ENCODE peak calls at places on chromosomes 11 and 22, in nine cellular contexts. One of them, this sample, is unnamed.

GRCh38 chr11:441043-441417 is 781 bp downstream of the ANO9 start:
- DNase-seq in uterus: no peak
- DNase-seq in GM23338: no peak
- DNase-seq in Peyer's patch: no peak
- DNase-seq in fibroblast of the aortic adventitia: no peak
- DNase-seq in fibroblast of lung: no peak
- DNase-seq in lower leg skin: no peak
- DNase-seq in fibroblast of mammary gland: no peak
- DNase-seq in A549: no peak
- DNase-seq in this sample: no peak

GRCh38 chr11:116229581-116229980 is 543.2 kb downstream of the BUD13 start:
- DNase-seq in uterus: no peak
- DNase-seq in GM23338: no peak
- DNase-seq in Peyer's patch: no peak
- DNase-seq in fibroblast of the aortic adventitia: no peak
- DNase-seq in fibroblast of lung: no peak
- DNase-seq in lower leg skin: no peak
- DNase-seq in fibroblast of mammary gland: no peak
- DNase-seq in A549: no peak
- DNase-seq in this sample: no peak

GRCh38 chr11:108639146-108639545 is 25.7 kb upstream of the DDX10 start:
- DNase-seq in uterus: no peak
- DNase-seq in GM23338: no peak
- DNase-seq in Peyer's patch: no peak
- DNase-seq in fibroblast of the aortic adventitia: no peak
- DNase-seq in fibroblast of lung: no peak
- DNase-seq in lower leg skin: no peak
- DNase-seq in fibroblast of mammary gland: no peak
- DNase-seq in A549: no peak
- DNase-seq in this sample: no peak

GRCh38 chr11:32893091-32893946 is 708 bp downstream of the QSER1 start:
- DNase-seq in uterus: peak; percentile 77
- DNase-seq in GM23338: peak; percentile 82
- DNase-seq in Peyer's patch: peak; percentile 51
- DNase-seq in fibroblast of the aortic adventitia: peak; percentile 23
- DNase-seq in fibroblast of lung: peak; percentile 46
- DNase-seq in lower leg skin: peak; percentile 55
- DNase-seq in fibroblast of mammary gland: peak; percentile 20
- DNase-seq in A549: peak; percentile 43
- DNase-seq in this sample: no peak

GRCh38 chr11:34425863-34426262 is 12.9 kb upstream of the CAT start:
- DNase-seq in uterus: no peak
- DNase-seq in GM23338: no peak
- DNase-seq in Peyer's patch: no peak
- DNase-seq in fibroblast of the aortic adventitia: peak; percentile 63
- DNase-seq in fibroblast of lung: peak; percentile 16
- DNase-seq in lower leg skin: no peak
- DNase-seq in fibroblast of mammary gland: peak; percentile 78
- DNase-seq in A549: no peak
- DNase-seq in this sample: no peak

GRCh38 chr11:32152821-32153220 is 61.9 kb downstream of the RCN1 start:
- DNase-seq in uterus: no peak
- DNase-seq in GM23338: no peak
- DNase-seq in Peyer's patch: no peak
- DNase-seq in fibroblast of the aortic adventitia: no peak
- DNase-seq in fibroblast of lung: no peak
- DNase-seq in lower leg skin: no peak
- DNase-seq in fibroblast of mammary gland: no peak
- DNase-seq in A549: no peak
- DNase-seq in this sample: no peak

GRCh38 chr11:1168256-1168655 is 10.5 kb downstream of the MUC5AC start:
- DNase-seq in uterus: no peak
- DNase-seq in GM23338: no peak
- DNase-seq in Peyer's patch: no peak
- DNase-seq in fibroblast of the aortic adventitia: no peak
- DNase-seq in fibroblast of lung: no peak
- DNase-seq in lower leg skin: no peak
- DNase-seq in fibroblast of mammary gland: no peak
- DNase-seq in A549: no peak
- DNase-seq in this sample: no peak

GRCh38 chr22:27370281-27370680 is 431.3 kb downstream of the MN1 start:
- DNase-seq in uterus: no peak
- DNase-seq in GM23338: no peak
- DNase-seq in Peyer's patch: no peak
- DNase-seq in fibroblast of the aortic adventitia: no peak
- DNase-seq in fibroblast of lung: no peak
- DNase-seq in lower leg skin: no peak
- DNase-seq in fibroblast of mammary gland: no peak
- DNase-seq in A549: no peak
- DNase-seq in this sample: no peak

GRCh38 chr22:19728836-19729235 is 5.5 kb downstream of the GP1BB start:
- DNase-seq in uterus: no peak
- DNase-seq in GM23338: no peak
- DNase-seq in Peyer's patch: no peak
- DNase-seq in fibroblast of the aortic adventitia: no peak
- DNase-seq in fibroblast of lung: no peak
- DNase-seq in lower leg skin: no peak
- DNase-seq in fibroblast of mammary gland: no peak
- DNase-seq in A549: no peak
- DNase-seq in this sample: no peak

GRCh38 chr11:69703711-69704507 is at the start of gene FGF19:
- DNase-seq in uterus: no peak
- DNase-seq in GM23338: peak; percentile 87
- DNase-seq in Peyer's patch: no peak
- DNase-seq in fibroblast of the aortic adventitia: no peak
- DNase-seq in fibroblast of lung: no peak
- DNase-seq in lower leg skin: no peak
- DNase-seq in fibroblast of mammary gland: no peak
- DNase-seq in A549: peak; percentile 33
- DNase-seq in this sample: no peak

GRCh38 chr22:41524283-41524682 is 20.0 kb downstream of the POLR3H start:
- DNase-seq in uterus: peak; percentile 78
- DNase-seq in GM23338: no peak
- DNase-seq in Peyer's patch: peak; percentile 35
- DNase-seq in fibroblast of the aortic adventitia: peak; percentile 75
- DNase-seq in fibroblast of lung: no peak
- DNase-seq in lower leg skin: no peak
- DNase-seq in fibroblast of mammary gland: peak; percentile 65
- DNase-seq in A549: no peak
- DNase-seq in this sample: no peak

GRCh38 chr11:131713529-131714134 is 343.2 kb downstream of the NTM start:
- DNase-seq in uterus: no peak
- DNase-seq in GM23338: no peak
- DNase-seq in Peyer's patch: no peak
- DNase-seq in fibroblast of the aortic adventitia: no peak
- DNase-seq in fibroblast of lung: no peak
- DNase-seq in lower leg skin: no peak
- DNase-seq in fibroblast of mammary gland: no peak
- DNase-seq in A549: no peak
- DNase-seq in this sample: no peak

GRCh38 chr11:1295591-1295990 is 13.8 kb downstream of the TOLLIP start:
- DNase-seq in uterus: peak; percentile 14
- DNase-seq in GM23338: no peak
- DNase-seq in Peyer's patch: no peak
- DNase-seq in fibroblast of the aortic adventitia: no peak
- DNase-seq in fibroblast of lung: no peak
- DNase-seq in lower leg skin: no peak
- DNase-seq in fibroblast of mammary gland: no peak
- DNase-seq in A549: no peak
- DNase-seq in this sample: no peak

GRCh38 chr11:124070906-124071621 is 29.9 kb upstream of the OR10G7 start:
- DNase-seq in uterus: peak; percentile 28
- DNase-seq in GM23338: peak; percentile 71
- DNase-seq in Peyer's patch: peak; percentile 35
- DNase-seq in fibroblast of the aortic adventitia: peak; percentile 87
- DNase-seq in fibroblast of lung: peak; percentile 60
- DNase-seq in lower leg skin: peak; percentile 31
- DNase-seq in fibroblast of mammary gland: peak; percentile 79
- DNase-seq in A549: peak; percentile 10
- DNase-seq in this sample: peak; percentile 22

GRCh38 chr11:76424379-76424778 is 20.4 kb upstream of the EMSY start:
- DNase-seq in uterus: no peak
- DNase-seq in GM23338: no peak
- DNase-seq in Peyer's patch: no peak
- DNase-seq in fibroblast of the aortic adventitia: no peak
- DNase-seq in fibroblast of lung: no peak
- DNase-seq in lower leg skin: no peak
- DNase-seq in fibroblast of mammary gland: no peak
- DNase-seq in A549: no peak
- DNase-seq in this sample: no peak

GRCh38 chr22:42179616-42180015 is 49.0 kb upstream of the CYP2D6 start:
- DNase-seq in uterus: no peak
- DNase-seq in GM23338: no peak
- DNase-seq in Peyer's patch: no peak
- DNase-seq in fibroblast of the aortic adventitia: peak; percentile 58
- DNase-seq in fibroblast of lung: peak; percentile 83
- DNase-seq in lower leg skin: no peak
- DNase-seq in fibroblast of mammary gland: peak; percentile 90
- DNase-seq in A549: no peak
- DNase-seq in this sample: no peak

GRCh38 chr11:101127348-101127698 is 2.3 kb downstream of the PGR start:
- DNase-seq in uterus: peak; percentile 32
- DNase-seq in GM23338: peak; percentile 56
- DNase-seq in Peyer's patch: no peak
- DNase-seq in fibroblast of the aortic adventitia: no peak
- DNase-seq in fibroblast of lung: no peak
- DNase-seq in lower leg skin: no peak
- DNase-seq in fibroblast of mammary gland: no peak
- DNase-seq in A549: no peak
- DNase-seq in this sample: no peak

GRCh38 chr11:2215561-2216399 is 44.2 kb upstream of the TH start:
- DNase-seq in uterus: peak; percentile 10
- DNase-seq in GM23338: no peak
- DNase-seq in Peyer's patch: no peak
- DNase-seq in fibroblast of the aortic adventitia: no peak
- DNase-seq in fibroblast of lung: no peak
- DNase-seq in lower leg skin: no peak
- DNase-seq in fibroblast of mammary gland: no peak
- DNase-seq in A549: no peak
- DNase-seq in this sample: no peak

DNA sequence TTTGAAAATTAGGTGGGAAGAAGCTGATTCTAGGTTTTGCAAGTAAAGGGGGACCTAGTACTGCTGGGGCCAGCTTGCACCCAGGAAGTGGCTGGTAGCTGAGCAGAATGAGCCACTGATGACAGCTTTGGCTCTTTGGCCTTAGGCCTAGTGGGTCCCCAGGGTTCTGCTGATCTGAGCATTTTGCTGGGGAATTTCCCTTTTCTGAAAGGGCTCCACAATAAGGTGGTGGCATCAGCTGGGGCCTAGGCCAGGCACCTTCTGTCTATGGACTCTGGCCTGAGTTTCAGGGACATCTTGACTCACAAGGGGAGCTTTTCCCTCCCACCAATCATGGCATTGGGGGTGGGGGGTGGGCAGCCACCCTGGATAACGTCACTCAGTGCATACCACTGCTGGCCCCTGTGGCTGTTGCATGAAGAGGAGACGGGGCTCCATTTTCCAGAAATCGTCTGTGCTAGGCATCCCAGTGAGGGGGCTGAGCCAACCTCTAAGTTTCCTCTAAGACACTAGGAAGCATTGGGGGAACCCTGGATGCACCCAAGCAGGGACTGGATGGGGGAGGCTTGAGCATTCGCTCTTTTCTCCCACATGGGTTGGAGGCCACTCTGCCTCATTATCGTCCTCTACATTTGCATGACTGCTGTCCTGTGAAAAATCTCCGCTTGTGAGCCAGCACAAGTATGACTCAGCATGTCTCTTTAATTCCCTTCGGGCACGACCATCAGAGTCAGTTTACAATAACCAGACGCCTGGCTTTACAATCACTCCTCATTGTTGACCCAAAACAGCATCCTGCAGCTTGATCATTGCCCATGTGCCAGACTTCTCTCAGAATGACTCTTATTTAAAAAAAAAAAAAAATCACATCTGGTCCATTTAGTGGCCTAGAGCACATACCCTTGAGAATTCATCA is 145.0 kb upstream of the THY1 start:
- DNase-seq in uterus: peak; percentile 38
- DNase-seq in GM23338: peak; percentile 16
- DNase-seq in Peyer's patch: no peak
- DNase-seq in fibroblast of the aortic adventitia: peak; percentile 94
- DNase-seq in fibroblast of lung: peak; percentile 80
- DNase-seq in lower leg skin: no peak
- DNase-seq in fibroblast of mammary gland: peak; percentile 97
- DNase-seq in A549: no peak
- DNase-seq in this sample: no peak
- TF ChIP-seq CTCF in uterus: no peak
- TF ChIP-seq CTCF in GM23338: no peak
- TF ChIP-seq CTCF in Peyer's patch: no peak
- TF ChIP-seq CTCF in fibroblast of the aortic adventitia: no peak
- TF ChIP-seq CTCF in fibroblast of lung: no peak
- TF ChIP-seq CTCF in lower leg skin: no peak
- TF ChIP-seq CTCF in fibroblast of mammary gland: no peak
- TF ChIP-seq CTCF in A549: no peak
- TF ChIP-seq CTCF in this sample: no peak

GRCh38 chr11:16923987-16924386 is 90.2 kb downstream of the PLEKHA7 start:
- DNase-seq in uterus: no peak
- DNase-seq in GM23338: no peak
- DNase-seq in Peyer's patch: no peak
- DNase-seq in fibroblast of the aortic adventitia: no peak
- DNase-seq in fibroblast of lung: no peak
- DNase-seq in lower leg skin: no peak
- DNase-seq in fibroblast of mammary gland: no peak
- DNase-seq in A549: no peak
- DNase-seq in this sample: no peak
- H3K4me3 ChIP-seq in uterus: no peak overlapping the region
- H3K4me3 ChIP-seq in GM23338: peak overlapping the region; percentile 83
- H3K4me3 ChIP-seq in Peyer's patch: no peak overlapping the region
- H3K4me3 ChIP-seq in fibroblast of the aortic adventitia: no peak overlapping the region
- H3K4me3 ChIP-seq in fibroblast of lung: no peak overlapping the region
- H3K4me3 ChIP-seq in lower leg skin: no peak overlapping the region
- H3K4me3 ChIP-seq in fibroblast of mammary gland: no peak overlapping the region
- H3K4me3 ChIP-seq in A549: peak overlapping the region; percentile 48
- H3K4me3 ChIP-seq in this sample: peak overlapping the region; percentile 60

DNA sequence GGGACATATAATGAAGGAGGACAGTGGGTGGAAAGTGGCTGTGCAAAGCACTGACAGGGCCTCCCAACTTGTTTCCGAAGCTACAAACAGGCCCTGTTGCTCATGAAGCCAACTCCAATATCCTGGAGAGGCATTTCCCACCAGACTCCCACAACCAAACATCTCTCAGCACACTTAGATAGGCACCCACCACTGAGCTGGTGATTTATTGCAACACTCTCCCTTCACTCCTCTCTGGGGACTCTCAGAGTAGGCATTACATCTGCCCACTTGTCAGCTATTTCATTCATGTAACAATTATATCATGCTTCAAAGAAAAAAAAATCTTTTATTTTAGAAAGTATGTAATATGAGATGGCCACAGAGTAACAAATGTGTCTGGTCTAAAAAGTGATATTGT is 32.1 kb upstream of the PPP2R1B start:
- DNase-seq in uterus: no peak
- DNase-seq in GM23338: no peak
- DNase-seq in Peyer's patch: no peak
- DNase-seq in fibroblast of the aortic adventitia: no peak
- DNase-seq in fibroblast of lung: no peak
- DNase-seq in lower leg skin: no peak
- DNase-seq in fibroblast of mammary gland: no peak
- DNase-seq in A549: no peak
- DNase-seq in this sample: no peak
- TF ChIP-seq CTCF in uterus: no peak
- TF ChIP-seq CTCF in GM23338: no peak
- TF ChIP-seq CTCF in Peyer's patch: no peak
- TF ChIP-seq CTCF in fibroblast of the aortic adventitia: no peak
- TF ChIP-seq CTCF in fibroblast of lung: no peak
- TF ChIP-seq CTCF in lower leg skin: no peak
- TF ChIP-seq CTCF in fibroblast of mammary gland: no peak
- TF ChIP-seq CTCF in A549: no peak
- TF ChIP-seq CTCF in this sample: no peak

GRCh38 chr22:35301370-35301874 is 1.7 kb downstream of the TOM1 start:
- DNase-seq in uterus: peak; percentile 61
- DNase-seq in GM23338: peak; percentile 31
- DNase-seq in Peyer's patch: no peak
- DNase-seq in fibroblast of the aortic adventitia: peak; percentile 94
- DNase-seq in fibroblast of lung: peak; percentile 98
- DNase-seq in lower leg skin: peak; percentile 60
- DNase-seq in fibroblast of mammary gland: peak; percentile 99
- DNase-seq in A549: peak; percentile 44
- DNase-seq in this sample: peak; percentile 82
- H3K4me3 ChIP-seq in uterus: no peak overlapping the region
- H3K4me3 ChIP-seq in GM23338: no peak overlapping the region
- H3K4me3 ChIP-seq in Peyer's patch: no peak overlapping the region
- H3K4me3 ChIP-seq in fibroblast of the aortic adventitia: peak overlapping the region; percentile 19
- H3K4me3 ChIP-seq in fibroblast of lung: no peak overlapping the region
- H3K4me3 ChIP-seq in lower leg skin: no peak overlapping the region
- H3K4me3 ChIP-seq in fibroblast of mammary gland: peak overlapping the region; percentile 84
- H3K4me3 ChIP-seq in A549: peak overlapping the region; percentile 71
- H3K4me3 ChIP-seq in this sample: peak overlapping the region; percentile 92